ENCODE peak calls at places on chromosome 2, in nine cellular contexts. K, X, Q, V, C, H, M, Z and S are unnamed samples.

GRCh38 chr2:180062178-180062577 is 55.1 kb upstream of the CWC22 start:
- DNase-seq in M (no peak), Z (no peak), X (no peak), V (no peak), K (no peak), Q (no peak), C (no peak), H (no peak), S (no peak)

GRCh38 chr2:221495766-221496165 is 76.3 kb downstream of the EPHA4 start:
- DNase-seq in V (no peak), M (no peak), X (no peak), K (no peak), H (no peak), Q (no peak), C (no peak), Z (no peak), S (no peak)

GRCh38 chr2:177264209-177264538 is 353 bp downstream of the NFE2L2 start:
- DNase-seq in K (peak), X (peak), H (peak), Q (no peak), C (no peak), M (no peak), Z (no peak), V (peak), S (no peak)

GRCh38 chr2:110157153-110157793 is 41.7 kb upstream of the MALL start:
- DNase-seq in M (peak), C (peak), Z (peak), K (no peak), Q (peak), H (no peak), X (no peak), V (no peak), S (peak)

GRCh38 chr2:140178224-140178623 is 1398.0 kb upstream of the NXPH2 start:
- DNase-seq in K (no peak), C (no peak), V (no peak), M (no peak), H (no peak), X (no peak), Q (no peak), Z (no peak), S (no peak)

GRCh38 chr2:1593371-1594205 is 150.7 kb downstream of the PXDN start:
- DNase-seq in H (no peak), Q (peak), X (no peak), V (no peak), M (no peak), C (no peak), K (no peak), Z (peak), S (no peak)

GRCh38 chr2:101328474-101329007 is 20.0 kb upstream of the RNF149 start:
- DNase-seq in K (no peak), Z (no peak), C (peak), Q (no peak), V (no peak), M (no peak), X (no peak), H (no peak), S (peak)

GRCh38 chr2:64838817-64839216 is 150.4 kb upstream of the SLC1A4 start:
- DNase-seq in C (no peak), H (no peak), M (no peak), X (no peak), Z (no peak), V (no peak), K (no peak), Q (no peak), S (no peak)

GRCh38 chr2:73931531-73932500 is 5.1 kb downstream of the DGUOK start:
- DNase-seq in X (no peak), Q (no peak), C (peak), H (no peak), Z (no peak), V (peak), M (no peak), K (peak), S (no peak)

GRCh38 chr2:204590063-204590462 is 44.8 kb downstream of the PARD3B start:
- DNase-seq in V (no peak), X (no peak), H (no peak), Z (no peak), Q (no peak), C (no peak), K (no peak), M (no peak), S (no peak)